ENCODE peak calls at places on chromosomes 7 and 10, in six cellular contexts. O is heart left ventricle, B is ascending aorta, D is AG09309, R is heart right ventricle, H is spleen. P is an unnamed sample.

GRCh38 chr10:71326464-71326881 is 7.4 kb downstream of the SLC29A3 start:
- DNase-seq in B (no peak), H (no peak), R (no peak), O (no peak), D (no peak), P (no peak)

GRCh38 chr10:14554843-14555205 is 219.9 kb downstream of the FAM107B start:
- DNase-seq in D (no peak), B (no peak), O (no peak), H (no peak), R (no peak), P (no peak)

GRCh38 chr10:88115968-88116367 is 252.5 kb downstream of the PTEN start:
- DNase-seq in R (no peak), D (peak), H (no peak), O (no peak), B (no peak), P (no peak)

GRCh38 chr10:60172363-60172990 is 217.2 kb downstream of the ANK3 start:
- DNase-seq in D (no peak), O (no peak), R (no peak), H (no peak), B (no peak), P (no peak)

GRCh38 chr7:66283003-66283920 is 78.1 kb downstream of the TPST1 start:
- DNase-seq in H (no peak), D (peak), R (no peak), O (no peak), B (no peak), P (peak)

GRCh38 chr10:20935926-20936325 is 38.8 kb upstream of the NEBL start:
- DNase-seq in O (no peak), H (no peak), R (no peak), B (no peak), D (no peak), P (no peak)

GRCh38 chr10:62613429-62613828 is 191.1 kb upstream of the ADO start:
- DNase-seq in B (no peak), D (no peak), R (no peak), H (no peak), O (no peak), P (no peak)

GRCh38 chr10:79349766-79350406 is 2.6 kb downstream of the PPIF start:
- DNase-seq in D (no peak), R (no peak), O (no peak), H (peak), B (no peak), P (no peak)

GRCh38 chr7:128827248-128827958 is 2.8 kb upstream of the FLNC start:
- DNase-seq in B (peak), R (peak), O (peak), D (no peak), H (no peak), P (peak)

GRCh38 chr7:45021604-45022296 is 21.7 kb downstream of the CCM2 start:
- DNase-seq in O (no peak), R (no peak), B (no peak), H (no peak), D (no peak), P (no peak)

GRCh38 chr10:80444646-80445319 is 9.3 kb upstream of the TSPAN14 start:
- DNase-seq in H (peak), B (no peak), O (peak), D (peak), R (peak), P (no peak)

GRCh38 chr10:105502076-105502475 is 861.0 kb downstream of the SORCS3 start:
- DNase-seq in R (no peak), D (no peak), H (no peak), B (no peak), O (no peak), P (no peak)

GRCh38 chr10:11678074-11678793 is 63.9 kb upstream of the ECHDC3 start:
- DNase-seq in B (no peak), H (peak), O (no peak), D (peak), R (no peak), P (no peak)
- TF ChIP-seq CTCF in B (no peak), H (no peak), O (no peak), D (no peak), R (no peak), P (no peak)

DNA sequence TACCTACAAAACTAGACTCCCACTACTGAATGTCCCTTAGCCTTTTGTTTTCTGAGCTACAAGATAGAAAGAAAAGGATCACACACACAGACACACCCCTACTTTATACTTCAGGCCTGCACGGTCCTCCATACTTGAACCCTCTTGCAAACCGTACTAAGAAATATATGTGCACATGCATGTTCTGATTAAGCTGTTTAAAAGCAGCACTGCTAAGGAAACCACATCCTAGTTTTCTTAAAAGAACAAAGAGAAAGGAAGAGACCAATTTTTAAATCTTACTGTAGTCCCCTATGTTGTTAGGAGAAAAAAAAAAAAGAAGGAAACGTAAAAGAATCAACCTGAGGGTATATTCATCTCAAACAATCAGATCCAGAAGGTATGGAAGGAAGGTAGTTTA is 501.2 kb downstream of the PARD3 start:
- DNase-seq in D (no peak), R (no peak), O (no peak), H (no peak), B (no peak), P (no peak)
- H3K4me3 ChIP-seq in D (no peak), R (no peak), O (no peak), H (no peak), B (no peak), P (no peak)

GRCh38 chr10:33325929-33326328 is 8.5 kb downstream of the NRP1 start:
- DNase-seq in B (no peak), D (no peak), R (no peak), O (no peak), H (no peak), P (no peak)

GRCh38 chr10:33328253-33328652 is 6.2 kb downstream of the NRP1 start:
- DNase-seq in O (no peak), B (no peak), H (no peak), R (no peak), D (no peak), P (no peak)

GRCh38 chr10:33329178-33329577 is 5.3 kb downstream of the NRP1 start:
- DNase-seq in D (no peak), H (no peak), O (no peak), B (no peak), R (no peak), P (no peak)

GRCh38 chr10:33326897-33327296 is 7.6 kb downstream of the NRP1 start:
- DNase-seq in O (no peak), H (no peak), D (no peak), B (no peak), R (no peak), P (no peak)

DNA sequence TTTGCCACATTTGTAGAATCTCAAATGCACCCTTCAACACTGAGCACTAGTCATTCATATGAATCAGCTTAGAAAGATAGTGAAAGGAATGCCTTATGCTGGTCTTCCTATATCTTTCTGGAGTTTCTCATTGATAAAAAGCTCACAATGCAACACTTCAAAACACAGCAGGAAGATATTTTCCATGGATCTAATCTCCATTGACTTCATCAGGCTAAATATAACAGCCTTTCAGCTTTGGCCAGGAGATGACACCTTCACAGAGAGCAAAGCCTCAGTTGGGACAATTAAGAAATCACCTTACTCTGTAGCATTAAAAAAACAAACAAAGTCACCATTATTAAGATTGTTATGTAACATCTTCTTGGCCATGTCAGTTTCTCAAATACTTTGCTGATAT is 6.7 kb downstream of the NRP1 start:
- DNase-seq in R (no peak), O (no peak), B (no peak), D (no peak), H (no peak), P (no peak)
- TF ChIP-seq CTCF in R (no peak), O (peak), B (no peak), D (peak), H (no peak), P (peak)

GRCh38 chr7:47991741-47992311 is 12.4 kb upstream of the HUS1 start:
- DNase-seq in R (peak), O (peak), B (peak), D (no peak), H (peak), P (no peak)

GRCh38 chr7:47988496-47989386 is 9.3 kb upstream of the HUS1 start:
- DNase-seq in O (no peak), H (no peak), B (no peak), D (no peak), R (no peak), P (no peak)

GRCh38 chr7:47990592-47990991 is 11.2 kb upstream of the HUS1 start:
- DNase-seq in R (no peak), H (no peak), O (no peak), D (no peak), B (no peak), P (no peak)

GRCh38 chr7:47992446-47992845 is 13.0 kb upstream of the HUS1 start:
- DNase-seq in O (no peak), D (no peak), R (no peak), B (no peak), H (no peak), P (no peak)

DNA sequence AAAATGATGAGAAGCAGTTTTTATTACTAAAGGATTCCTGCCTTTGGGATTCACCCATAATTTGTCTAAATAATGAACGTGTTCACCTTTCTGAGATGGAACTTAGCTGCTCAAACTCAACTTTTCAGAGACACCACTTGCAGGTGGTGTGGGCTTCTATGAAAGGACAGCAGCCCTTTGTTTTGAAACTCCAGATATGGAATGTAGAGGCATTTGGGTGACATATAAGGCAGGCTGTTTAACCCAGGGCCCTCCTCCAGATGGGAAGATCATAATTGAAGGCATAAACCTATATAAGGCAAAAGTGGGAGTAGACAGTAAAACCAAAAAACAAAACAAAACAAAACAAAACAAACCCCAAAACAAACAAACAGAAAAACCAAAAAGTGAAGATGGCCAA is 11.9 kb upstream of the HUS1 start:
- DNase-seq in O (no peak), H (no peak), D (no peak), R (no peak), B (no peak), P (no peak)
- H3K4me3 ChIP-seq in O (no peak), H (peak), D (no peak), R (peak), B (peak), P (no peak)

GRCh38 chr7:111561659-111561908 is 708 bp downstream of the IMMP2L start:
- DNase-seq in B (no peak), R (no peak), O (no peak), D (no peak), H (no peak), P (no peak)

GRCh38 chr7:111559665-111560064 is 2.6 kb downstream of the IMMP2L start:
- DNase-seq in B (no peak), H (no peak), D (no peak), O (no peak), R (no peak), P (no peak)

GRCh38 chr7:111560773-111561658 is 1.3 kb downstream of the IMMP2L start:
- DNase-seq in R (no peak), O (no peak), H (no peak), B (no peak), D (no peak), P (no peak)

GRCh38 chr7:111564078-111564477 is 1.8 kb upstream of the IMMP2L start:
- DNase-seq in B (no peak), O (no peak), D (no peak), R (no peak), H (no peak), P (no peak)

GRCh38 chr7:111561909-111562732 is at the start of gene IMMP2L:
- DNase-seq in O (peak), R (peak), B (peak), D (no peak), H (peak), P (no peak)
- TF ChIP-seq CTCF in O (peak), R (no peak), B (no peak), D (peak), H (no peak), P (peak)